ENCODE peak calls at places on chromosome 12, in five cellular contexts. K is NCI-H524; R is GDM1; P is stimulated activated CD8-positive, alpha-beta memory T cell treated with anti-CD3 and anti-CD28 coated beads, Interleukin-7, amount 100 ng/mL, for 48 hours; U is neural progenitor cell. T is an unnamed sample.

GRCh38 chr12:10381912-10382628 is 7.8 kb downstream of the KLRK1 start:
- DNase-seq in K (no peak), R (no peak), P (no peak), U (no peak), T (no peak)

GRCh38 chr12:105332925-105333324 is 2.4 kb downstream of the C12orf75 start:
- DNase-seq in K (no peak), R (no peak), P (no peak), U (no peak), T (no peak)

GRCh38 chr12:107990325-107990724 is 138.8 kb upstream of the WSCD2 start:
- DNase-seq in K (peak; percentile 78), R (no peak), P (no peak), U (peak; percentile 79), T (no peak)

GRCh38 chr12:125549836-125550235 is 484.6 kb downstream of the AACS start:
- DNase-seq in K (no peak), R (peak; percentile 5), P (no peak), U (no peak), T (no peak)

GRCh38 chr12:88472248-88472647 is 108.0 kb downstream of the KITLG start:
- DNase-seq in K (no peak), R (no peak), P (no peak), U (no peak), T (no peak)

GRCh38 chr12:118274066-118274465 is 98.6 kb downstream of the TAOK3 start:
- DNase-seq in K (no peak), R (no peak), P (no peak), U (no peak), T (no peak)

GRCh38 chr12:43316506-43316905 is 235.5 kb downstream of the ADAMTS20 start:
- DNase-seq in K (no peak), R (no peak), P (no peak), U (no peak), T (peak; percentile 29)

GRCh38 chr12:109157986-109158385 is 41.6 kb downstream of the ACACB start:
- DNase-seq in K (no peak), R (no peak), P (no peak), U (no peak), T (no peak)

GRCh38 chr12:65537978-65538377 is 259.5 kb downstream of the MSRB3 start:
- DNase-seq in K (no peak), R (no peak), P (no peak), U (no peak), T (no peak)

GRCh38 chr12:110687770-110688169 is 1.1 kb downstream of the HVCN1 start:
- DNase-seq in K (no peak), R (no peak), P (no peak), U (no peak), T (no peak)

GRCh38 chr12:42450248-42450647 is 124.3 kb downstream of the PPHLN1 start:
- DNase-seq in K (no peak), R (no peak), P (no peak), U (no peak), T (no peak)

GRCh38 chr12:130127527-130127908 is 34.7 kb upstream of the FZD10 start:
- DNase-seq in K (no peak), R (no peak), P (no peak), U (no peak), T (no peak)

GRCh38 chr12:644818-645552 is 18.3 kb downstream of the NINJ2 start:
- DNase-seq in K (no peak), R (no peak), P (no peak), U (no peak), T (no peak)

GRCh38 chr12:3607039-3607719 is 116.2 kb downstream of the PRMT8 start:
- DNase-seq in K (no peak), R (no peak), P (no peak), U (peak; percentile 20), T (no peak)

GRCh38 chr12:64633940-64634337 is 23.6 kb downstream of the RASSF3 start:
- DNase-seq in K (no peak), R (no peak), P (no peak), U (no peak), T (peak; percentile 83)

GRCh38 chr12:109524466-109525278 is 47.2 kb downstream of the UBE3B start:
- DNase-seq in K (no peak), R (no peak), P (no peak), U (peak; percentile 93), T (no peak)

GRCh38 chr12:26651566-26652188 is 181.3 kb downstream of the ITPR2 start:
- DNase-seq in K (peak; percentile 22), R (peak; percentile 19), P (peak; percentile 7), U (peak; percentile 73), T (peak; percentile 79)

GRCh38 chr12:4106617-4107016 is 166.9 kb upstream of the CCND2 start:
- DNase-seq in K (no peak), R (no peak), P (no peak), U (no peak), T (no peak)

GRCh38 chr12:41419151-41419893 is 231.2 kb downstream of the PDZRN4 start:
- DNase-seq in K (peak; percentile 96), R (no peak), P (no peak), U (peak; percentile 14), T (no peak)

T was measured in mesenchymal stem cell.